ENCODE peak calls at places on chromosomes 13 and 19, in four cellular contexts. P is AG04450; O is stomach; G is activated CD4-positive, alpha-beta T cell treated with anti-CD3 and anti-CD28 coated beads for 24 hours. B is an unnamed sample.

GRCh38 chr19:19444694-19445155 is 39.2 kb downstream of the GATAD2A start:
- DNase-seq in G (no peak), O (peak; percentile 56), P (no peak), B (peak; percentile 23)

GRCh38 chr13:25727250-25727649 is 324.6 kb downstream of the SHISA2 start:
- DNase-seq in O (peak; percentile 84), G (no peak), P (no peak), B (no peak)

GRCh38 chr19:45768644-45769053 is 403 bp downstream of the SIX5 start:
- DNase-seq in G (no peak), P (no peak), O (peak; percentile 54), B (peak; percentile 16)

GRCh38 chr19:54325194-54325621 is 12.2 kb upstream of the LILRA5 start:
- DNase-seq in O (no peak), G (peak; percentile 49), P (no peak), B (peak; percentile 35)

GRCh38 chr13:71643466-71643865 is 223.5 kb downstream of the DACH1 start:
- DNase-seq in G (no peak), O (no peak), P (no peak), B (peak; percentile 81)

GRCh38 chr13:33379597-33379996 is 94.0 kb upstream of the STARD13 start:
- DNase-seq in P (no peak), O (no peak), G (no peak), B (no peak)

GRCh38 chr13:67328895-67329294 is 98.8 kb upstream of the PCDH9 start:
- DNase-seq in G (no peak), P (no peak), O (no peak), B (no peak)

GRCh38 chr19:41577144-41577830 is 1.3 kb downstream of the CEACAM21 start:
- DNase-seq in P (no peak), G (no peak), O (no peak), B (no peak)

GRCh38 chr19:3053218-3053621 is 9.1 kb downstream of the TLE5 start:
- DNase-seq in G (no peak), O (no peak), P (no peak), B (no peak)

GRCh38 chr13:114102521-114103288 is 29.7 kb downstream of the RASA3 start:
- DNase-seq in P (no peak), G (no peak), O (no peak), B (no peak)

GRCh38 chr13:28031220-28031903 is 42.9 kb upstream of the URAD start:
- DNase-seq in O (no peak), G (no peak), P (no peak), B (no peak)

GRCh38 chr19:2627855-2628254 is 74.6 kb downstream of the GNG7 start:
- DNase-seq in P (no peak), O (no peak), G (no peak), B (no peak)

GRCh38 chr19:19911150-19911549 is 10.4 kb downstream of the ZNF93 start:
- DNase-seq in P (no peak), G (no peak), O (no peak), B (no peak)

GRCh38 chr13:78806457-78806856 is 147.5 kb upstream of the OBI1 start:
- DNase-seq in O (no peak), G (no peak), P (no peak), B (peak; percentile 15)

GRCh38 chr19:53034948-53035675 is 9.4 kb upstream of the ERVV-2 start:
- DNase-seq in G (no peak), O (no peak), P (no peak), B (no peak)

GRCh38 chr13:30759748-30760147 is 24.4 kb downstream of the ALOX5AP start:
- DNase-seq in O (no peak), P (no peak), G (no peak), B (no peak)

GRCh38 chr19:19107663-19108062 is 30.6 kb downstream of the TMEM161A start:
- DNase-seq in G (no peak), O (no peak), P (no peak), B (no peak)

GRCh38 chr19:32743447-32743846 is 23.9 kb downstream of the TDRD12 start:
- DNase-seq in P (no peak), G (no peak), O (no peak), B (no peak)

GRCh38 chr13:102376314-102376713 is 25.5 kb downstream of the FGF14 start:
- DNase-seq in O (no peak), G (no peak), P (no peak), B (no peak)

GRCh38 chr13:92842145-92842544 is 384.5 kb upstream of the GPC6 start:
- DNase-seq in P (peak; percentile 67), G (no peak), O (no peak), B (no peak)

GRCh38 chr19:37845932-37846331 is 60.5 kb downstream of the WDR87 start:
- DNase-seq in G (no peak), P (no peak), O (no peak), B (no peak)

GRCh38 chr13:112358156-112358555 is 18.0 kb upstream of the SPACA7 start:
- DNase-seq in P (no peak), G (no peak), O (no peak), B (no peak)

GRCh38 chr19:4054471-4055208 is 12.1 kb downstream of the ZBTB7A start:
- DNase-seq in O (no peak), P (no peak), G (no peak), B (no peak)

GRCh38 chr19:36013280-36014028 is 559 bp downstream of the ALKBH6 start:
- DNase-seq in P (no peak), G (no peak), O (no peak), B (no peak)

GRCh38 chr19:50562996-50563395 is 5.2 kb downstream of the LRRC4B start:
- DNase-seq in G (no peak), P (no peak), O (no peak), B (no peak)

GRCh38 chr19:2064788-2065524 is 13.9 kb upstream of the MKNK2 start:
- DNase-seq in G (no peak), P (no peak), O (no peak), B (no peak)

GRCh38 chr13:40377783-40378182 is 288.7 kb downstream of the FOXO1 start:
- DNase-seq in O (no peak), P (no peak), G (peak; percentile 12), B (no peak)

GRCh38 chr19:7806234-7806633 is 23.8 kb upstream of the EVI5L start:
- DNase-seq in G (no peak), P (no peak), O (no peak), B (no peak)

GRCh38 chr13:29835280-29836061 is 14.9 kb downstream of the UBL3 start:
- DNase-seq in P (no peak), G (no peak), O (no peak), B (no peak)

GRCh38 chr13:33326723-33327122 is 41.2 kb upstream of the STARD13 start:
- DNase-seq in P (no peak), O (no peak), G (no peak), B (no peak)

GRCh38 chr19:19059018-19059836 is 4.6 kb upstream of the SLC25A42 start:
- DNase-seq in P (no peak), O (no peak), G (no peak), B (no peak)

GRCh38 chr19:17623224-17623935 is 64.8 kb downstream of the UNC13A start:
- DNase-seq in G (no peak), O (no peak), P (no peak), B (no peak)

B was measured in small intestine.